ENCODE peak calls at places on chromosomes 4 and X, in four cellular contexts. One of them, this sample, is unnamed.

GRCh38 chr4:10552591-10553280 is 95.5 kb upstream of the ZNF518B start:
- DNase-seq in fibroblast of pulmonary artery: no peak
- DNase-seq in NCI-H1092 treated with DMSO at 0.1 percent for 48 hours: no peak
- DNase-seq in activated naive CD4-positive, alpha-beta T cell treated with anti-CD3 and anti-CD28 coated beads for 36 hours: no peak
- DNase-seq in this sample: no peak

GRCh38 chr4:174611792-174612191 is 89.5 kb upstream of the HPGD start:
- DNase-seq in fibroblast of pulmonary artery: no peak
- DNase-seq in NCI-H1092 treated with DMSO at 0.1 percent for 48 hours: no peak
- DNase-seq in activated naive CD4-positive, alpha-beta T cell treated with anti-CD3 and anti-CD28 coated beads for 36 hours: no peak
- DNase-seq in this sample: no peak

GRCh38 chrX:135490979-135491514 is 29.4 kb upstream of the INTS6L start:
- DNase-seq in activated naive CD4-positive, alpha-beta T cell treated with anti-CD3 and anti-CD28 coated beads for 36 hours: no peak
- DNase-seq in NCI-H1092 treated with DMSO at 0.1 percent for 48 hours: no peak
- DNase-seq in fibroblast of pulmonary artery: no peak
- DNase-seq in this sample: no peak

GRCh38 chrX:49039598-49040375 is 3.4 kb downstream of the TFE3 start:
- DNase-seq in NCI-H1092 treated with DMSO at 0.1 percent for 48 hours: no peak
- DNase-seq in activated naive CD4-positive, alpha-beta T cell treated with anti-CD3 and anti-CD28 coated beads for 36 hours: peak; percentile 77
- DNase-seq in fibroblast of pulmonary artery: peak; percentile 94
- DNase-seq in this sample: peak; percentile 84

GRCh38 chr4:103086565-103086964 is 10.0 kb upstream of the SLC9B2 start:
- DNase-seq in NCI-H1092 treated with DMSO at 0.1 percent for 48 hours: no peak
- DNase-seq in activated naive CD4-positive, alpha-beta T cell treated with anti-CD3 and anti-CD28 coated beads for 36 hours: no peak
- DNase-seq in fibroblast of pulmonary artery: no peak
- DNase-seq in this sample: no peak

GRCh38 chrX:12076046-12076445 is 62.2 kb upstream of the FRMPD4 start:
- DNase-seq in activated naive CD4-positive, alpha-beta T cell treated with anti-CD3 and anti-CD28 coated beads for 36 hours: no peak
- DNase-seq in fibroblast of pulmonary artery: peak; percentile 54
- DNase-seq in NCI-H1092 treated with DMSO at 0.1 percent for 48 hours: no peak
- DNase-seq in this sample: no peak

GRCh38 chr4:108561086-108561485 is 59.3 kb upstream of the RPL34 start:
- DNase-seq in activated naive CD4-positive, alpha-beta T cell treated with anti-CD3 and anti-CD28 coated beads for 36 hours: no peak
- DNase-seq in NCI-H1092 treated with DMSO at 0.1 percent for 48 hours: no peak
- DNase-seq in fibroblast of pulmonary artery: peak; percentile 30
- DNase-seq in this sample: no peak

GRCh38 chr4:180641495-180641894 is 1601.7 kb upstream of the TENM3 start:
- DNase-seq in fibroblast of pulmonary artery: no peak
- DNase-seq in activated naive CD4-positive, alpha-beta T cell treated with anti-CD3 and anti-CD28 coated beads for 36 hours: no peak
- DNase-seq in NCI-H1092 treated with DMSO at 0.1 percent for 48 hours: no peak
- DNase-seq in this sample: no peak

GRCh38 chr4:186514271-186514950 is 41.0 kb downstream of the MTNR1A start:
- DNase-seq in NCI-H1092 treated with DMSO at 0.1 percent for 48 hours: no peak
- DNase-seq in activated naive CD4-positive, alpha-beta T cell treated with anti-CD3 and anti-CD28 coated beads for 36 hours: no peak
- DNase-seq in fibroblast of pulmonary artery: no peak
- DNase-seq in this sample: no peak

GRCh38 chrX:39012561-39013209 is 211.4 kb downstream of the MID1IP1 start:
- DNase-seq in fibroblast of pulmonary artery: peak; percentile 3
- DNase-seq in activated naive CD4-positive, alpha-beta T cell treated with anti-CD3 and anti-CD28 coated beads for 36 hours: no peak
- DNase-seq in NCI-H1092 treated with DMSO at 0.1 percent for 48 hours: no peak
- DNase-seq in this sample: no peak

GRCh38 chr4:169272265-169272886 is 1.6 kb upstream of the SH3RF1 start:
- DNase-seq in NCI-H1092 treated with DMSO at 0.1 percent for 48 hours: no peak
- DNase-seq in fibroblast of pulmonary artery: peak; percentile 59
- DNase-seq in activated naive CD4-positive, alpha-beta T cell treated with anti-CD3 and anti-CD28 coated beads for 36 hours: no peak
- DNase-seq in this sample: peak; percentile 47

GRCh38 chr4:49032440-49033161 is 46.5 kb downstream of the CWH43 start:
- DNase-seq in fibroblast of pulmonary artery: peak; percentile 41
- DNase-seq in NCI-H1092 treated with DMSO at 0.1 percent for 48 hours: peak; percentile 18
- DNase-seq in activated naive CD4-positive, alpha-beta T cell treated with anti-CD3 and anti-CD28 coated beads for 36 hours: peak; percentile 50
- DNase-seq in this sample: peak; percentile 17

GRCh38 chrX:106931831-106932491 is 11.8 kb downstream of the CLDN2 start:
- DNase-seq in activated naive CD4-positive, alpha-beta T cell treated with anti-CD3 and anti-CD28 coated beads for 36 hours: no peak
- DNase-seq in NCI-H1092 treated with DMSO at 0.1 percent for 48 hours: no peak
- DNase-seq in fibroblast of pulmonary artery: no peak
- DNase-seq in this sample: no peak

GRCh38 chrX:104118765-104119164 is 6.4 kb downstream of the ZCCHC18 start:
- DNase-seq in fibroblast of pulmonary artery: no peak
- DNase-seq in activated naive CD4-positive, alpha-beta T cell treated with anti-CD3 and anti-CD28 coated beads for 36 hours: peak; percentile 31
- DNase-seq in NCI-H1092 treated with DMSO at 0.1 percent for 48 hours: peak; percentile 45
- DNase-seq in this sample: no peak

GRCh38 chr4:100164808-100165760 is 25.2 kb downstream of the DDIT4L start:
- DNase-seq in fibroblast of pulmonary artery: no peak
- DNase-seq in NCI-H1092 treated with DMSO at 0.1 percent for 48 hours: no peak
- DNase-seq in activated naive CD4-positive, alpha-beta T cell treated with anti-CD3 and anti-CD28 coated beads for 36 hours: no peak
- DNase-seq in this sample: no peak

GRCh38 chr4:76058302-76058701 is 16.2 kb upstream of the ART3 start:
- DNase-seq in fibroblast of pulmonary artery: no peak
- DNase-seq in activated naive CD4-positive, alpha-beta T cell treated with anti-CD3 and anti-CD28 coated beads for 36 hours: no peak
- DNase-seq in NCI-H1092 treated with DMSO at 0.1 percent for 48 hours: no peak
- DNase-seq in this sample: no peak

GRCh38 chr4:153063490-153063889 is 127.4 kb downstream of the FHDC1 start:
- DNase-seq in activated naive CD4-positive, alpha-beta T cell treated with anti-CD3 and anti-CD28 coated beads for 36 hours: no peak
- DNase-seq in fibroblast of pulmonary artery: no peak
- DNase-seq in NCI-H1092 treated with DMSO at 0.1 percent for 48 hours: no peak
- DNase-seq in this sample: no peak

GRCh38 chrX:72269671-72270251 is 7.3 kb downstream of the RPS4X start:
- DNase-seq in fibroblast of pulmonary artery: peak; percentile 64
- DNase-seq in NCI-H1092 treated with DMSO at 0.1 percent for 48 hours: no peak
- DNase-seq in activated naive CD4-positive, alpha-beta T cell treated with anti-CD3 and anti-CD28 coated beads for 36 hours: peak; percentile 57
- DNase-seq in this sample: no peak

GRCh38 chr4:36243355-36244256 is 708 bp downstream of the ARAP2 start:
- DNase-seq in activated naive CD4-positive, alpha-beta T cell treated with anti-CD3 and anti-CD28 coated beads for 36 hours: peak; percentile 65
- DNase-seq in fibroblast of pulmonary artery: peak; percentile 22
- DNase-seq in NCI-H1092 treated with DMSO at 0.1 percent for 48 hours: no peak
- DNase-seq in this sample: no peak

GRCh38 chr4:53598483-53598882 is 7.2 kb upstream of the LNX1 start:
- DNase-seq in activated naive CD4-positive, alpha-beta T cell treated with anti-CD3 and anti-CD28 coated beads for 36 hours: no peak
- DNase-seq in fibroblast of pulmonary artery: no peak
- DNase-seq in NCI-H1092 treated with DMSO at 0.1 percent for 48 hours: no peak
- DNase-seq in this sample: no peak

GRCh38 chr4:182144621-182145359 is 98.4 kb upstream of the TENM3 start:
- DNase-seq in fibroblast of pulmonary artery: peak; percentile 15
- DNase-seq in activated naive CD4-positive, alpha-beta T cell treated with anti-CD3 and anti-CD28 coated beads for 36 hours: no peak
- DNase-seq in NCI-H1092 treated with DMSO at 0.1 percent for 48 hours: no peak
- DNase-seq in this sample: no peak

GRCh38 chr4:37816719-37817118 is 9.8 kb upstream of the PGM2 start:
- DNase-seq in fibroblast of pulmonary artery: no peak
- DNase-seq in NCI-H1092 treated with DMSO at 0.1 percent for 48 hours: no peak
- DNase-seq in activated naive CD4-positive, alpha-beta T cell treated with anti-CD3 and anti-CD28 coated beads for 36 hours: no peak
- DNase-seq in this sample: no peak

GRCh38 chr4:38013461-38014366 is 53.5 kb downstream of the PTTG2 start:
- DNase-seq in activated naive CD4-positive, alpha-beta T cell treated with anti-CD3 and anti-CD28 coated beads for 36 hours: no peak
- DNase-seq in fibroblast of pulmonary artery: peak; percentile 42
- DNase-seq in NCI-H1092 treated with DMSO at 0.1 percent for 48 hours: peak; percentile 33
- DNase-seq in this sample: no peak

GRCh38 chr4:107721436-107722090 is 1.5 kb upstream of the PAPSS1 start:
- DNase-seq in fibroblast of pulmonary artery: no peak
- DNase-seq in NCI-H1092 treated with DMSO at 0.1 percent for 48 hours: peak; percentile 70
- DNase-seq in activated naive CD4-positive, alpha-beta T cell treated with anti-CD3 and anti-CD28 coated beads for 36 hours: peak; percentile 55
- DNase-seq in this sample: no peak

GRCh38 chr4:155906554-155907247 is 3.2 kb downstream of the TDO2 start:
- DNase-seq in NCI-H1092 treated with DMSO at 0.1 percent for 48 hours: peak; percentile 9
- DNase-seq in activated naive CD4-positive, alpha-beta T cell treated with anti-CD3 and anti-CD28 coated beads for 36 hours: no peak
- DNase-seq in fibroblast of pulmonary artery: peak; percentile 97
- DNase-seq in this sample: no peak

GRCh38 chr4:77201857-77202256 is 44.9 kb downstream of the CCNG2 start:
- DNase-seq in NCI-H1092 treated with DMSO at 0.1 percent for 48 hours: no peak
- DNase-seq in activated naive CD4-positive, alpha-beta T cell treated with anti-CD3 and anti-CD28 coated beads for 36 hours: no peak
- DNase-seq in fibroblast of pulmonary artery: no peak
- DNase-seq in this sample: no peak

GRCh38 chr4:30763337-30763736 is 43.2 kb downstream of the PCDH7 start:
- DNase-seq in NCI-H1092 treated with DMSO at 0.1 percent for 48 hours: no peak
- DNase-seq in activated naive CD4-positive, alpha-beta T cell treated with anti-CD3 and anti-CD28 coated beads for 36 hours: no peak
- DNase-seq in fibroblast of pulmonary artery: peak; percentile 21
- DNase-seq in this sample: no peak

GRCh38 chr4:185235480-185236154 is 26.2 kb downstream of the SNX25 start:
- DNase-seq in activated naive CD4-positive, alpha-beta T cell treated with anti-CD3 and anti-CD28 coated beads for 36 hours: no peak
- DNase-seq in fibroblast of pulmonary artery: peak; percentile 35
- DNase-seq in NCI-H1092 treated with DMSO at 0.1 percent for 48 hours: no peak
- DNase-seq in this sample: no peak

GRCh38 chrX:125006704-125007103 is 313.0 kb upstream of the TEX13C start:
- DNase-seq in fibroblast of pulmonary artery: no peak
- DNase-seq in NCI-H1092 treated with DMSO at 0.1 percent for 48 hours: no peak
- DNase-seq in activated naive CD4-positive, alpha-beta T cell treated with anti-CD3 and anti-CD28 coated beads for 36 hours: no peak
- DNase-seq in this sample: no peak

GRCh38 chr4:25949166-25949748 is 35.2 kb downstream of the SMIM20 start:
- DNase-seq in NCI-H1092 treated with DMSO at 0.1 percent for 48 hours: no peak
- DNase-seq in fibroblast of pulmonary artery: no peak
- DNase-seq in activated naive CD4-positive, alpha-beta T cell treated with anti-CD3 and anti-CD28 coated beads for 36 hours: no peak
- DNase-seq in this sample: no peak